ENCODE peak calls at places on chromosomes 1 and 21, in seven cellular contexts. One of them, this sample, is unnamed.

GRCh38 chr1:145720556-145720877 is 1.2 kb downstream of the CD160 start:
- DNase-seq in anterior cingulate cortex: no peak
- DNase-seq in naive thymus-derived CD8-positive, alpha-beta T cell: no peak
- DNase-seq in lower lobe of right lung: no peak
- DNase-seq in germinal center: no peak
- DNase-seq in breast epithelium: no peak
- DNase-seq in renal cortical epithelial cell: peak; percentile 89
- DNase-seq in this sample: no peak

GRCh38 chr21:39645331-39645730 is 32.6 kb downstream of the B3GALT5 start:
- DNase-seq in anterior cingulate cortex: no peak
- DNase-seq in naive thymus-derived CD8-positive, alpha-beta T cell: no peak
- DNase-seq in lower lobe of right lung: no peak
- DNase-seq in germinal center: no peak
- DNase-seq in breast epithelium: no peak
- DNase-seq in renal cortical epithelial cell: no peak
- DNase-seq in this sample: no peak

GRCh38 chr21:20856926-20857325 is 141.3 kb upstream of the NCAM2 start:
- DNase-seq in anterior cingulate cortex: no peak
- DNase-seq in naive thymus-derived CD8-positive, alpha-beta T cell: no peak
- DNase-seq in lower lobe of right lung: no peak
- DNase-seq in germinal center: no peak
- DNase-seq in breast epithelium: no peak
- DNase-seq in renal cortical epithelial cell: no peak
- DNase-seq in this sample: no peak

GRCh38 chr1:192474080-192474683 is 101.4 kb upstream of the RGS1 start:
- DNase-seq in anterior cingulate cortex: no peak
- DNase-seq in naive thymus-derived CD8-positive, alpha-beta T cell: peak; percentile 46
- DNase-seq in lower lobe of right lung: no peak
- DNase-seq in germinal center: peak; percentile 33
- DNase-seq in breast epithelium: no peak
- DNase-seq in renal cortical epithelial cell: peak; percentile 20
- DNase-seq in this sample: peak; percentile 33

GRCh38 chr1:66624412-66625060 is 90.6 kb downstream of the SGIP1 start:
- DNase-seq in anterior cingulate cortex: no peak
- DNase-seq in naive thymus-derived CD8-positive, alpha-beta T cell: no peak
- DNase-seq in lower lobe of right lung: no peak
- DNase-seq in germinal center: no peak
- DNase-seq in breast epithelium: no peak
- DNase-seq in renal cortical epithelial cell: peak; percentile 57
- DNase-seq in this sample: no peak

GRCh38 chr1:173853074-173853473 is 14.7 kb downstream of the GAS5 start:
- DNase-seq in anterior cingulate cortex: no peak
- DNase-seq in naive thymus-derived CD8-positive, alpha-beta T cell: no peak
- DNase-seq in lower lobe of right lung: no peak
- DNase-seq in germinal center: no peak
- DNase-seq in breast epithelium: no peak
- DNase-seq in renal cortical epithelial cell: no peak
- DNase-seq in this sample: no peak

GRCh38 chr1:239987103-239987745 is 104.5 kb upstream of the FMN2 start:
- DNase-seq in anterior cingulate cortex: no peak
- DNase-seq in naive thymus-derived CD8-positive, alpha-beta T cell: no peak
- DNase-seq in lower lobe of right lung: peak; percentile 55
- DNase-seq in germinal center: no peak
- DNase-seq in breast epithelium: no peak
- DNase-seq in renal cortical epithelial cell: peak; percentile 38
- DNase-seq in this sample: no peak

GRCh38 chr1:163161841-163162240 is 40.9 kb downstream of the RGS5 start:
- DNase-seq in anterior cingulate cortex: no peak
- DNase-seq in naive thymus-derived CD8-positive, alpha-beta T cell: no peak
- DNase-seq in lower lobe of right lung: no peak
- DNase-seq in germinal center: no peak
- DNase-seq in breast epithelium: no peak
- DNase-seq in renal cortical epithelial cell: no peak
- DNase-seq in this sample: no peak

GRCh38 chr1:205205055-205205454 is 6.4 kb downstream of the DSTYK start:
- DNase-seq in anterior cingulate cortex: no peak
- DNase-seq in naive thymus-derived CD8-positive, alpha-beta T cell: no peak
- DNase-seq in lower lobe of right lung: no peak
- DNase-seq in germinal center: no peak
- DNase-seq in breast epithelium: no peak
- DNase-seq in renal cortical epithelial cell: no peak
- DNase-seq in this sample: no peak

GRCh38 chr1:202397256-202397655 is 48.8 kb downstream of the PPP1R12B start:
- DNase-seq in anterior cingulate cortex: no peak
- DNase-seq in naive thymus-derived CD8-positive, alpha-beta T cell: no peak
- DNase-seq in lower lobe of right lung: no peak
- DNase-seq in germinal center: no peak
- DNase-seq in breast epithelium: no peak
- DNase-seq in renal cortical epithelial cell: no peak
- DNase-seq in this sample: no peak

GRCh38 chr1:243710467-243710866 is 139.6 kb downstream of the AKT3 start:
- DNase-seq in anterior cingulate cortex: no peak
- DNase-seq in naive thymus-derived CD8-positive, alpha-beta T cell: no peak
- DNase-seq in lower lobe of right lung: no peak
- DNase-seq in germinal center: no peak
- DNase-seq in breast epithelium: no peak
- DNase-seq in renal cortical epithelial cell: no peak
- DNase-seq in this sample: no peak

GRCh38 chr1:188642585-188643168 is 1813.9 kb downstream of the PLA2G4A start:
- DNase-seq in anterior cingulate cortex: no peak
- DNase-seq in naive thymus-derived CD8-positive, alpha-beta T cell: no peak
- DNase-seq in lower lobe of right lung: peak; percentile 45
- DNase-seq in germinal center: no peak
- DNase-seq in breast epithelium: no peak
- DNase-seq in renal cortical epithelial cell: peak; percentile 2
- DNase-seq in this sample: no peak

GRCh38 chr1:33617451-33617850 is 145.0 kb downstream of the ZSCAN20 start:
- DNase-seq in anterior cingulate cortex: no peak
- DNase-seq in naive thymus-derived CD8-positive, alpha-beta T cell: no peak
- DNase-seq in lower lobe of right lung: no peak
- DNase-seq in germinal center: no peak
- DNase-seq in breast epithelium: no peak
- DNase-seq in renal cortical epithelial cell: no peak
- DNase-seq in this sample: no peak

GRCh38 chr1:226987623-226988336 is 47.7 kb downstream of the COQ8A start:
- DNase-seq in anterior cingulate cortex: no peak
- DNase-seq in naive thymus-derived CD8-positive, alpha-beta T cell: no peak
- DNase-seq in lower lobe of right lung: no peak
- DNase-seq in germinal center: no peak
- DNase-seq in breast epithelium: no peak
- DNase-seq in renal cortical epithelial cell: no peak
- DNase-seq in this sample: no peak

GRCh38 chr1:1137256-1138045 is 21.6 kb upstream of the C1orf159 start:
- DNase-seq in anterior cingulate cortex: no peak
- DNase-seq in naive thymus-derived CD8-positive, alpha-beta T cell: peak; percentile 63
- DNase-seq in lower lobe of right lung: no peak
- DNase-seq in germinal center: peak; percentile 47
- DNase-seq in breast epithelium: no peak
- DNase-seq in renal cortical epithelial cell: no peak
- DNase-seq in this sample: peak; percentile 73

GRCh38 chr1:165912638-165913037 is 85.2 kb downstream of the UCK2 start:
- DNase-seq in anterior cingulate cortex: no peak
- DNase-seq in naive thymus-derived CD8-positive, alpha-beta T cell: no peak
- DNase-seq in lower lobe of right lung: no peak
- DNase-seq in germinal center: no peak
- DNase-seq in breast epithelium: peak; percentile 27
- DNase-seq in renal cortical epithelial cell: no peak
- DNase-seq in this sample: no peak

GRCh38 chr1:31376374-31377134 is 3.7 kb upstream of the FABP3 start:
- DNase-seq in anterior cingulate cortex: peak; percentile 88
- DNase-seq in naive thymus-derived CD8-positive, alpha-beta T cell: no peak
- DNase-seq in lower lobe of right lung: no peak
- DNase-seq in germinal center: no peak
- DNase-seq in breast epithelium: no peak
- DNase-seq in renal cortical epithelial cell: peak; percentile 68
- DNase-seq in this sample: no peak

GRCh38 chr1:11790880-11791715 is 14.7 kb downstream of the MTHFR start:
- DNase-seq in anterior cingulate cortex: peak; percentile 58
- DNase-seq in naive thymus-derived CD8-positive, alpha-beta T cell: no peak
- DNase-seq in lower lobe of right lung: peak; percentile 88
- DNase-seq in germinal center: no peak
- DNase-seq in breast epithelium: peak; percentile 85
- DNase-seq in renal cortical epithelial cell: peak; percentile 88
- DNase-seq in this sample: no peak

GRCh38 chr1:178645826-178646200 is 79.2 kb upstream of the RALGPS2 start:
- DNase-seq in anterior cingulate cortex: no peak
- DNase-seq in naive thymus-derived CD8-positive, alpha-beta T cell: no peak
- DNase-seq in lower lobe of right lung: no peak
- DNase-seq in germinal center: no peak
- DNase-seq in breast epithelium: no peak
- DNase-seq in renal cortical epithelial cell: no peak
- DNase-seq in this sample: no peak

GRCh38 chr1:234975122-234975940 is 153.3 kb downstream of the TOMM20 start:
- DNase-seq in anterior cingulate cortex: no peak
- DNase-seq in naive thymus-derived CD8-positive, alpha-beta T cell: no peak
- DNase-seq in lower lobe of right lung: no peak
- DNase-seq in germinal center: no peak
- DNase-seq in breast epithelium: no peak
- DNase-seq in renal cortical epithelial cell: peak; percentile 100
- DNase-seq in this sample: no peak

GRCh38 chr1:115648717-115649691 is 7.2 kb downstream of the VANGL1 start:
- DNase-seq in anterior cingulate cortex: no peak
- DNase-seq in naive thymus-derived CD8-positive, alpha-beta T cell: peak; percentile 5
- DNase-seq in lower lobe of right lung: no peak
- DNase-seq in germinal center: peak; percentile 9
- DNase-seq in breast epithelium: no peak
- DNase-seq in renal cortical epithelial cell: peak; percentile 25
- DNase-seq in this sample: no peak

GRCh38 chr1:183039985-183040447 is 16.8 kb downstream of the LAMC1 start:
- DNase-seq in anterior cingulate cortex: no peak
- DNase-seq in naive thymus-derived CD8-positive, alpha-beta T cell: no peak
- DNase-seq in lower lobe of right lung: no peak
- DNase-seq in germinal center: no peak
- DNase-seq in breast epithelium: no peak
- DNase-seq in renal cortical epithelial cell: peak; percentile 91
- DNase-seq in this sample: no peak

GRCh38 chr1:33814166-33814565 is 49.7 kb upstream of the HMGB4 start:
- DNase-seq in anterior cingulate cortex: no peak
- DNase-seq in naive thymus-derived CD8-positive, alpha-beta T cell: no peak
- DNase-seq in lower lobe of right lung: no peak
- DNase-seq in germinal center: no peak
- DNase-seq in breast epithelium: no peak
- DNase-seq in renal cortical epithelial cell: peak; percentile 9
- DNase-seq in this sample: no peak

GRCh38 chr1:167694691-167695090 is 27.1 kb upstream of the MPZL1 start:
- DNase-seq in anterior cingulate cortex: no peak
- DNase-seq in naive thymus-derived CD8-positive, alpha-beta T cell: no peak
- DNase-seq in lower lobe of right lung: no peak
- DNase-seq in germinal center: no peak
- DNase-seq in breast epithelium: no peak
- DNase-seq in renal cortical epithelial cell: no peak
- DNase-seq in this sample: no peak

GRCh38 chr1:3522564-3523270 is 68.3 kb downstream of the ARHGEF16 start:
- DNase-seq in anterior cingulate cortex: no peak
- DNase-seq in naive thymus-derived CD8-positive, alpha-beta T cell: no peak
- DNase-seq in lower lobe of right lung: no peak
- DNase-seq in germinal center: no peak
- DNase-seq in breast epithelium: no peak
- DNase-seq in renal cortical epithelial cell: no peak
- DNase-seq in this sample: no peak

GRCh38 chr1:156591432-156592157 is at the start of gene NAXE:
- DNase-seq in anterior cingulate cortex: peak; percentile 64
- DNase-seq in naive thymus-derived CD8-positive, alpha-beta T cell: peak; percentile 67
- DNase-seq in lower lobe of right lung: peak; percentile 83
- DNase-seq in germinal center: peak; percentile 90
- DNase-seq in breast epithelium: peak; percentile 71
- DNase-seq in renal cortical epithelial cell: no peak
- DNase-seq in this sample: peak; percentile 67

GRCh38 chr21:44836666-44837471 is 19.0 kb upstream of the SUMO3 start:
- DNase-seq in anterior cingulate cortex: no peak
- DNase-seq in naive thymus-derived CD8-positive, alpha-beta T cell: no peak
- DNase-seq in lower lobe of right lung: no peak
- DNase-seq in germinal center: no peak
- DNase-seq in breast epithelium: peak; percentile 52
- DNase-seq in renal cortical epithelial cell: no peak
- DNase-seq in this sample: no peak

GRCh38 chr1:45359882-45360513 is 19.8 kb upstream of the MUTYH start:
- DNase-seq in anterior cingulate cortex: peak; percentile 11
- DNase-seq in naive thymus-derived CD8-positive, alpha-beta T cell: peak; percentile 61
- DNase-seq in lower lobe of right lung: no peak
- DNase-seq in germinal center: peak; percentile 18
- DNase-seq in breast epithelium: no peak
- DNase-seq in renal cortical epithelial cell: peak; percentile 48
- DNase-seq in this sample: peak; percentile 39

GRCh38 chr1:63774617-63775417 is 1.0 kb downstream of the ROR1 start:
- DNase-seq in anterior cingulate cortex: peak; percentile 14
- DNase-seq in naive thymus-derived CD8-positive, alpha-beta T cell: no peak
- DNase-seq in lower lobe of right lung: peak; percentile 59
- DNase-seq in germinal center: peak; percentile 12
- DNase-seq in breast epithelium: no peak
- DNase-seq in renal cortical epithelial cell: no peak
- DNase-seq in this sample: no peak

This sample was measured in effector memory CD8-positive, alpha-beta T cell.